ENCODE peak calls at places on chromosomes 6 and 20, in seven cellular contexts. T is WERI-Rb-1, X is GM23248, K is H9, U is OCI-LY7, S is psoas muscle, I is breast epithelium. B is an unnamed sample.

GRCh38 chr20:58233881-58234528 is 5.6 kb upstream of the ANKRD60 start:
- DNase-seq in T (peak; percentile 65), X (peak; percentile 39), K (peak; percentile 76), U (peak; percentile 28), S (no peak), I (no peak), B (no peak)

GRCh38 chr20:18632196-18632789 is 44.4 kb downstream of the DTD1 start:
- DNase-seq in T (peak; percentile 70), X (peak; percentile 79), K (peak; percentile 76), U (peak; percentile 71), S (peak; percentile 76), I (peak; percentile 20), B (peak; percentile 53)

GRCh38 chr6:90111387-90111786 is 185.3 kb downstream of the BACH2 start:
- DNase-seq in T (no peak), X (no peak), K (no peak), U (no peak), S (no peak), I (no peak), B (no peak)

GRCh38 chr20:1375515-1375914 is 17.3 kb downstream of the FKBP1A start:
- DNase-seq in T (no peak), X (peak; percentile 87), K (no peak), U (no peak), S (no peak), I (no peak), B (no peak)

GRCh38 chr6:153092082-153093013 is 38.7 kb downstream of the RGS17 start:
- DNase-seq in T (no peak), X (peak; percentile 81), K (no peak), U (no peak), S (no peak), I (no peak), B (no peak)

GRCh38 chr6:48388045-48388444 is 277.0 kb upstream of the PTCHD4 start:
- DNase-seq in T (no peak), X (no peak), K (no peak), U (no peak), S (no peak), I (no peak), B (no peak)

GRCh38 chr20:2922957-2923356 is 49.7 kb downstream of the PTPRA start:
- DNase-seq in T (peak; percentile 49), X (no peak), K (no peak), U (no peak), S (no peak), I (no peak), B (no peak)

GRCh38 chr6:68049562-68049961 is 585.5 kb upstream of the ADGRB3 start:
- DNase-seq in T (no peak), X (no peak), K (no peak), U (no peak), S (no peak), I (no peak), B (no peak)

GRCh38 chr6:36780517-36781210 is 58.6 kb downstream of the CPNE5 start:
- DNase-seq in T (no peak), X (no peak), K (no peak), U (peak; percentile 26), S (no peak), I (no peak), B (peak; percentile 67)

GRCh38 chr6:51473996-51474975 is 613.1 kb downstream of the PKHD1 start:
- DNase-seq in T (no peak), X (no peak), K (no peak), U (no peak), S (no peak), I (no peak), B (no peak)

GRCh38 chr6:125110056-125110455 is 43.5 kb upstream of the TPD52L1 start:
- DNase-seq in T (no peak), X (no peak), K (no peak), U (no peak), S (no peak), I (no peak), B (no peak)

GRCh38 chr6:44270526-44271405 is 516 bp downstream of the TMEM151B start:
- DNase-seq in T (peak; percentile 92), X (no peak), K (peak; percentile 73), U (no peak), S (peak; percentile 42), I (no peak), B (no peak)

GRCh38 chr6:28673800-28674671 is 148.4 kb downstream of the GPX5 start:
- DNase-seq in T (peak; percentile 83), X (peak; percentile 71), K (peak; percentile 74), U (no peak), S (no peak), I (no peak), B (no peak)

GRCh38 chr6:5645903-5646302 is 360.8 kb downstream of the NRN1 start:
- DNase-seq in T (no peak), X (no peak), K (no peak), U (no peak), S (no peak), I (no peak), B (no peak)

GRCh38 chr6:56292505-56293181 is 45.3 kb upstream of the COL21A1 start:
- DNase-seq in T (peak; percentile 66), X (peak; percentile 77), K (peak; percentile 52), U (peak; percentile 7), S (no peak), I (no peak), B (no peak)

GRCh38 chr20:20837574-20838021 is 125.2 kb upstream of the RALGAPA2 start:
- DNase-seq in T (peak; percentile 39), X (peak; percentile 66), K (peak; percentile 60), U (peak; percentile 18), S (peak; percentile 73), I (no peak), B (no peak)

GRCh38 chr6:82415820-82416219 is 52.2 kb downstream of the TPBG start:
- DNase-seq in T (no peak), X (peak; percentile 12), K (no peak), U (no peak), S (no peak), I (peak; percentile 41), B (no peak)

GRCh38 chr6:5541025-5541424 is 279.7 kb downstream of the FARS2 start:
- DNase-seq in T (no peak), X (no peak), K (no peak), U (no peak), S (no peak), I (no peak), B (no peak)

GRCh38 chr6:35759401-35759800 is 17.0 kb upstream of the CLPSL2 start:
- DNase-seq in T (no peak), X (no peak), K (no peak), U (peak; percentile 34), S (no peak), I (no peak), B (no peak)

GRCh38 chr6:168865-169455 is 123.3 kb upstream of the DUSP22 start:
- DNase-seq in T (no peak), X (peak; percentile 54), K (no peak), U (peak; percentile 62), S (no peak), I (no peak), B (no peak)

GRCh38 chr6:122956376-122956775 is 39.7 kb upstream of the CLVS2 start:
- DNase-seq in T (no peak), X (no peak), K (peak; percentile 34), U (no peak), S (no peak), I (no peak), B (no peak)

GRCh38 chr6:158611600-158612041 is 32.9 kb downstream of the DYNLT1 start:
- DNase-seq in T (no peak), X (no peak), K (peak; percentile 88), U (no peak), S (no peak), I (no peak), B (peak; percentile 40)

GRCh38 chr6:47724300-47724699 is 25.9 kb downstream of the ADGRF4 start:
- DNase-seq in T (no peak), X (peak; percentile 2), K (no peak), U (no peak), S (no peak), I (no peak), B (no peak)

GRCh38 chr20:57879437-57880115 is 169.8 kb upstream of the PMEPA1 start:
- DNase-seq in T (no peak), X (no peak), K (no peak), U (no peak), S (no peak), I (peak; percentile 18), B (no peak)

GRCh38 chr6:135496805-135497411 is 632 bp downstream of the AHI1 start:
- DNase-seq in T (no peak), X (peak; percentile 35), K (no peak), U (no peak), S (no peak), I (no peak), B (no peak)

GRCh38 chr6:148169701-148170100 is 172.9 kb upstream of the SASH1 start:
- DNase-seq in T (no peak), X (no peak), K (no peak), U (no peak), S (no peak), I (no peak), B (no peak)
- H3K9me3 ChIP-seq in T (no peaks in the 10 kb centered on the region), X (no peaks in the 10 kb centered on the region), K (no peaks in the 10 kb centered on the region), U (no peaks in the 10 kb centered on the region), S (no peaks in the 10 kb centered on the region), I (no peaks in the 10 kb centered on the region), B (no peaks in the 10 kb centered on the region)

GRCh38 chr20:33883164-33883563 is 72.0 kb downstream of the CHMP4B start:
- DNase-seq in T (no peak), X (no peak), K (no peak), U (peak; percentile 98), S (no peak), I (no peak), B (no peak)

GRCh38 chr20:33880396-33880795 is 69.2 kb downstream of the CHMP4B start:
- DNase-seq in T (no peak), X (no peak), K (no peak), U (no peak), S (no peak), I (no peak), B (no peak)

GRCh38 chr20:33882481-33882880 is 71.3 kb downstream of the CHMP4B start:
- DNase-seq in T (no peak), X (no peak), K (no peak), U (no peak), S (no peak), I (no peak), B (no peak)

GRCh38 chr20:33882018-33882417 is 70.9 kb downstream of the CHMP4B start:
- DNase-seq in T (no peak), X (no peak), K (no peak), U (no peak), S (no peak), I (no peak), B (no peak)

DNA sequence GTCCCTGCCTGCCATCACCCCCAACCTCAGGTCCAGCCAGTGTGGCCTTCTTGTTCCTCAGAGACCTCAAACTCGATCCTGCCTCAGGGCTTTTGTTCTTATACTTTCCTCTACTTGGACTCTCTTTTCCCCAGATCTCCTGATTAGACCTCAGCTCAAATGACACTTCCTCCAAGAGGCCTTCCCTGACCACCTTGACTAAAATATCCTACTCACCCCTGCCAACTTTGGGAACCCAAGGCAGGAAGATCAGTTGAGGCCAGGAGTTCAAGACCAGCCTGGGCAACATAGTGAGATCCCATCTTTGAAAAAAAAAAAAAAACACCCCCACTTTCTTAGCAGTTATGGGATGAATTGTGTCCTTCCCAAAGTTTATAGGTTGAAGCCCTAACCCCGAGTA is 73.5 kb downstream of the CHMP4B start:
- DNase-seq in T (no peak), X (no peak), K (no peak), U (no peak), S (no peak), I (no peak), B (no peak)
- H3K9me3 ChIP-seq in T (no peaks in the 10 kb centered on the region), X (no peaks in the 10 kb centered on the region), K (no peaks in the 10 kb centered on the region), U (peaks cover 14% of the 10 kb centered on the region), S (peaks cover 4% of the 10 kb centered on the region), I (peaks cover 10% of the 10 kb centered on the region), B (peaks cover under 1% of the 10 kb centered on the region)

GRCh38 chr20:56316483-56316882 is 42.3 kb upstream of the FAM210B start:
- DNase-seq in T (no peak), X (no peak), K (no peak), U (no peak), S (no peak), I (no peak), B (no peak)
- H3K9me3 ChIP-seq in T (no peaks in the 10 kb centered on the region), X (peaks cover 3% of the 10 kb centered on the region), K (peaks cover 63% of the 10 kb centered on the region), U (no peaks in the 10 kb centered on the region), S (no peaks in the 10 kb centered on the region), I (no peaks in the 10 kb centered on the region), B (no peaks in the 10 kb centered on the region)

GRCh38 chr6:76264466-76264865 is 192.0 kb upstream of the IMPG1 start:
- DNase-seq in T (no peak), X (peak; percentile 6), K (no peak), U (no peak), S (no peak), I (no peak), B (no peak)
- H3K9me3 ChIP-seq in T (peaks cover 18% of the 10 kb centered on the region), X (no peaks in the 10 kb centered on the region), K (peaks cover 48% of the 10 kb centered on the region), U (peaks cover 7% of the 10 kb centered on the region), S (no peaks in the 10 kb centered on the region), I (peaks cover 30% of the 10 kb centered on the region), B (no peaks in the 10 kb centered on the region)